ENCODE peak calls at places on chromosome 21, in five cellular contexts. U, T, O, R and S are unnamed samples.

GRCh38 chr21:21897275-21897883 is 899.2 kb downstream of the NCAM2 start:
- DNase-seq in U (no peak), T (no peak), O (no peak), R (peak; percentile 73), S (no peak)

GRCh38 chr21:28216976-28217523 is 775.6 kb downstream of the LTN1 start:
- DNase-seq in U (no peak), T (no peak), O (no peak), R (peak; percentile 84), S (no peak)

GRCh38 chr21:24418671-24419070 is 1188.6 kb downstream of the MRPL39 start:
- DNase-seq in U (no peak), T (no peak), O (no peak), R (no peak), S (no peak)

GRCh38 chr21:35020446-35020845 is 28.7 kb downstream of the RUNX1 start:
- DNase-seq in U (no peak), T (no peak), O (no peak), R (no peak), S (peak; percentile 48)

GRCh38 chr21:42155045-42155855 is 63.7 kb upstream of the ABCG1 start:
- DNase-seq in U (no peak), T (no peak), O (no peak), R (no peak), S (no peak)

GRCh38 chr21:35565204-35565611 is 495.1 kb downstream of the SETD4 start:
- DNase-seq in U (no peak), T (no peak), O (no peak), R (peak; percentile 93), S (no peak)

GRCh38 chr21:28336299-28336698 is 656.4 kb downstream of the LTN1 start:
- DNase-seq in U (peak; percentile 49), T (no peak), O (peak; percentile 70), R (peak; percentile 76), S (peak; percentile 43)

GRCh38 chr21:46667735-46668380 is 32.4 kb downstream of the PRMT2 start:
- DNase-seq in U (peak; percentile 79), T (no peak), O (peak; percentile 69), R (peak; percentile 19), S (no peak)

GRCh38 chr21:35048706-35049617 is at the start of gene RUNX1:
- DNase-seq in U (no peak), T (no peak), O (no peak), R (peak; percentile 89), S (peak; percentile 90)

GRCh38 chr21:31395268-31395667 is 51.2 kb upstream of the TIAM1 start:
- DNase-seq in U (no peak), T (no peak), O (no peak), R (no peak), S (no peak)

GRCh38 chr21:42051788-42052187 is 19.3 kb upstream of the UMODL1 start:
- DNase-seq in U (no peak), T (no peak), O (no peak), R (no peak), S (no peak)

GRCh38 chr21:35438643-35439404 is 389.7 kb upstream of the RUNX1 start:
- DNase-seq in U (no peak), T (no peak), O (no peak), R (no peak), S (no peak)

GRCh38 chr21:25421327-25422028 is 185.8 kb downstream of the MRPL39 start:
- DNase-seq in U (peak; percentile 77), T (no peak), O (peak; percentile 90), R (peak; percentile 78), S (peak; percentile 50)

GRCh38 chr21:25371831-25372434 is 235.3 kb downstream of the MRPL39 start:
- DNase-seq in U (no peak), T (no peak), O (no peak), R (no peak), S (no peak)

GRCh38 chr21:16573581-16573980 is 843.8 kb downstream of the USP25 start:
- DNase-seq in U (no peak), T (no peak), O (no peak), R (no peak), S (no peak)

GRCh38 chr21:41743321-41744027 is 23.4 kb downstream of the RIPK4 start:
- DNase-seq in U (no peak), T (no peak), O (no peak), R (no peak), S (no peak)

GRCh38 chr21:41598561-41599511 is 90.9 kb upstream of the TMPRSS2 start:
- DNase-seq in U (no peak), T (no peak), O (no peak), R (no peak), S (peak; percentile 20)

GRCh38 chr21:41677671-41678015 is 89.2 kb downstream of the RIPK4 start:
- DNase-seq in U (no peak), T (no peak), O (no peak), R (peak; percentile 77), S (no peak)

GRCh38 chr21:20999567-21000169 is 1.5 kb downstream of the NCAM2 start:
- DNase-seq in U (peak; percentile 57), T (no peak), O (peak; percentile 72), R (peak; percentile 72), S (peak; percentile 15)

GRCh38 chr21:28794341-28794970 is 198.2 kb downstream of the LTN1 start:
- DNase-seq in U (no peak), T (no peak), O (no peak), R (peak; percentile 66), S (no peak)

GRCh38 chr21:16186742-16187141 is 457.0 kb downstream of the USP25 start:
- DNase-seq in U (no peak), T (no peak), O (no peak), R (no peak), S (no peak)

GRCh38 chr21:41254090-41254700 is 62.4 kb upstream of the FAM3B start:
- DNase-seq in U (no peak), T (no peak), O (no peak), R (peak; percentile 56), S (no peak)

GRCh38 chr21:41580758-41581554 is 73.0 kb upstream of the TMPRSS2 start:
- DNase-seq in U (peak; percentile 28), T (no peak), O (no peak), R (peak; percentile 95), S (no peak)

GRCh38 chr21:46448108-46448507 is 10.6 kb upstream of the DIP2A start:
- DNase-seq in U (no peak), T (no peak), O (no peak), R (no peak), S (no peak)

GRCh38 chr21:34936874-34937563 is 112.1 kb downstream of the RUNX1 start:
- DNase-seq in U (no peak), T (no peak), O (no peak), R (peak; percentile 59), S (no peak)

DNA sequence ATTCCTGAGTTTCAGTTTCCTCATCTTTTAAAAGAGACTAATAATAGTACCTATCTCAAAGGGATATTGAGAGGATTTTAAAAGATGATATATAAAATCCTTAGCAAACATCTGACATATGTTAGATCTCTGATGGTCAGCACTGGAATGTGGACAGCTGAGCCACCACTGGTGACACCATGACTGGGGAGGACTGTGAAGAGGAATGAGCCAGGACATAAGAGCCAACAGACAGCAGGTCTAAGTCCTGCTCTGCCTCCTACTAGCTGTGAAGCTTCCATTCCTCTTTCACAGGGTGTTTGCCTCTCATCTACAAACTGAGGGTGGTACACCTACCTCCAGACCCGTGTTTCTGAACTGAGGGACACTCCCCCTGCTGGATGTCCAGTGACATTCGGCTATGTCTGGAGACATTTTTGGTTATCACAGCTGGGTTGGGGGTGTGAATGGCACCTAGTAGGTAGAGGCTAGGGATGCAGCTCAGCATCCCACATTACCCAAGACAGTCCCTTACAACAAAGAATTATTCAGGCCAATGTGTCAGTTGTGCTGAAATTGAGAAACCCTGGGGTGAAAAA is 109.1 kb upstream of the OLIG2 start:
- DNase-seq in U (no peak), T (peak; percentile 15), O (peak; percentile 37), R (peak; percentile 39), S (peak; percentile 31)
- TF ChIP-seq CTCF in U (peak; percentile 17), T (peak; percentile 69), O (peak; percentile 52), R (peak; percentile 67), S (peak; percentile 69)

GRCh38 chr21:15138475-15138874 is 73.7 kb upstream of the NRIP1 start:
- DNase-seq in U (peak; percentile 6), T (no peak), O (no peak), R (no peak), S (no peak)
- TF ChIP-seq EZH2phosphoT487 in U (no peak), T (no peak), O (no peak), R (no peak), S (no peak)

GRCh38 chr21:45270306-45270821 is 17.3 kb downstream of the POFUT2 start:
- DNase-seq in U (no peak), T (no peak), O (peak; percentile 60), R (peak; percentile 48), S (no peak)
- TF ChIP-seq CTCF in U (peak; percentile 4), T (peak; percentile 51), O (peak; percentile 64), R (peak; percentile 70), S (peak; percentile 26)

GRCh38 chr21:43274022-43274945 is 105.5 kb downstream of the CRYAA start:
- DNase-seq in U (no peak), T (no peak), O (no peak), R (no peak), S (no peak)
- TF ChIP-seq EZH2phosphoT487 in U (no peak), T (no peak), O (no peak), R (no peak), S (no peak)

GRCh38 chr21:36717901-36718465 is 19.1 kb downstream of the SIM2 start:
- DNase-seq in U (no peak), T (no peak), O (no peak), R (no peak), S (no peak)

GRCh38 chr21:36718951-36719501 is 20.1 kb downstream of the SIM2 start:
- DNase-seq in U (no peak), T (peak; percentile 52), O (no peak), R (peak; percentile 95), S (no peak)

GRCh38 chr21:36721817-36722216 is 22.9 kb downstream of the SIM2 start:
- DNase-seq in U (no peak), T (no peak), O (no peak), R (no peak), S (no peak)

GRCh38 chr21:36716836-36717235 is 17.9 kb downstream of the SIM2 start:
- DNase-seq in U (no peak), T (no peak), O (no peak), R (no peak), S (no peak)

GRCh38 chr21:36719614-36720013 is 20.7 kb downstream of the SIM2 start:
- DNase-seq in U (no peak), T (no peak), O (no peak), R (no peak), S (no peak)
- TF ChIP-seq CTCF in U (no peak), T (no peak), O (no peak), R (no peak), S (no peak)

GRCh38 chr21:26469789-26470188 is 103.3 kb downstream of the CYYR1 start:
- DNase-seq in U (no peak), T (no peak), O (no peak), R (peak; percentile 71), S (no peak)
- TF ChIP-seq EZH2phosphoT487 in U (no peak), T (no peak), O (no peak), R (no peak), S (no peak)

GRCh38 chr21:38244407-38244787 is 12.4 kb upstream of the KCNJ15 start:
- DNase-seq in U (no peak), T (no peak), O (no peak), R (no peak), S (no peak)
- TF ChIP-seq CTCF in U (no peak), T (no peak), O (no peak), R (no peak), S (no peak)